ENCODE peak calls at places on chromosomes 12 and 14, in four cellular contexts. G is GM12878, I is K562, E is HepG2. N is an unnamed sample.
A peak's percentile ranks its signal among the peaks of the same experiment; 100 is the strongest.

GRCh38 chr12:50234347-50234746 is 49.0 kb downstream of the LIMA1 start:
- DNase-seq in G (no peak), I (peak; percentile 66), E (no peak), N (no peak)

GRCh38 chr12:4819654-4820053 is 90.1 kb upstream of the KCNA1 start:
- DNase-seq in G (no peak), I (no peak), E (no peak), N (no peak)

GRCh38 chr14:60563113-60563512 is 54.2 kb downstream of the SIX6 start:
- DNase-seq in G (no peak), I (no peak), E (no peak), N (no peak)

GRCh38 chr14:81655423-81656314 is 122.0 kb upstream of the SEL1L start:
- DNase-seq in G (no peak), I (peak; percentile 6), E (peak; percentile 50), N (no peak)

GRCh38 chr14:92615451-92615850 is 101.9 kb downstream of the RIN3 start:
- DNase-seq in G (peak; percentile 66), I (no peak), E (no peak), N (no peak)

GRCh38 chr14:23175823-23176222 is 7.6 kb downstream of the SLC7A8 start:
- DNase-seq in G (no peak), I (no peak), E (no peak), N (no peak)

GRCh38 chr12:127770123-127770522 is 496.8 kb upstream of the TMEM132C start:
- DNase-seq in G (no peak), I (no peak), E (no peak), N (no peak)

GRCh38 chr12:93003540-93004239 is 74.6 kb upstream of the EEA1 start:
- DNase-seq in G (no peak), I (no peak), E (no peak), N (no peak)

GRCh38 chr14:79544671-79545070 is 666.6 kb downstream of the DIO2 start:
- DNase-seq in G (no peak), I (no peak), E (no peak), N (no peak)

GRCh38 chr14:93997082-93997481 is at the start of gene CCDC197:
- DNase-seq in G (no peak), I (no peak), E (no peak), N (no peak)

GRCh38 chr12:45946435-45946834 is 43.9 kb downstream of the SCAF11 start:
- DNase-seq in G (no peak), I (no peak), E (no peak), N (no peak)

GRCh38 chr12:95506707-95507523 is 33.0 kb downstream of the METAP2 start:
- DNase-seq in G (no peak), I (no peak), E (no peak), N (no peak)

GRCh38 chr14:69559581-69560011 is 15.1 kb downstream of the CCDC177 start:
- DNase-seq in G (no peak), I (no peak), E (no peak), N (no peak)

GRCh38 chr12:90028620-90029051 is 320.0 kb upstream of the ATP2B1 start:
- DNase-seq in G (no peak), I (no peak), E (no peak), N (no peak)

GRCh38 chr12:88814789-88815188 is 234.5 kb upstream of the KITLG start:
- DNase-seq in G (no peak), I (no peak), E (no peak), N (no peak)

GRCh38 chr12:69157023-69157655 is 82.2 kb upstream of the CPSF6 start:
- DNase-seq in G (peak; percentile 64), I (peak; percentile 76), E (peak; percentile 63), N (peak; percentile 95)

GRCh38 chr14:81172881-81173280 is 47.9 kb downstream of the GTF2A1 start:
- DNase-seq in G (no peak), I (no peak), E (no peak), N (no peak)

GRCh38 chr12:95173392-95174251 is 43.6 kb downstream of the FGD6 start:
- DNase-seq in G (no peak), I (peak; percentile 75), E (no peak), N (no peak)

GRCh38 chr12:100741084-100741711 is 53.4 kb upstream of the ANO4 start:
- DNase-seq in G (no peak), I (peak; percentile 33), E (peak; percentile 10), N (no peak)

GRCh38 chr14:95269493-95269892 is 50.2 kb downstream of the CLMN start:
- DNase-seq in G (no peak), I (no peak), E (no peak), N (no peak)

GRCh38 chr14:92635031-92635430 is 113.4 kb downstream of the LGMN start:
- DNase-seq in G (no peak), I (no peak), E (no peak), N (no peak)

GRCh38 chr12:5003025-5003666 is 40.5 kb upstream of the KCNA5 start:
- DNase-seq in G (no peak), I (peak; percentile 39), E (peak; percentile 33), N (peak; percentile 84)

GRCh38 chr14:92469515-92469914 is 44.1 kb upstream of the RIN3 start:
- DNase-seq in G (no peak), I (no peak), E (no peak), N (no peak)

GRCh38 chr14:24339284-24340151 is at the start of gene RIPK3:
- DNase-seq in G (peak; percentile 36), I (no peak), E (no peak), N (peak; percentile 68)
- TF ChIP-seq ETV6 in G (no peak), I (no peak), E (no peak), N (no peak)

GRCh38 chr12:9957834-9958233 is 13.4 kb upstream of the CLEC12A start:
- DNase-seq in G (no peak), I (no peak), E (no peak), N (no peak)
- TF ChIP-seq CBFB in G (no peak), I (no peak), E (no peak), N (no peak)

DNA sequence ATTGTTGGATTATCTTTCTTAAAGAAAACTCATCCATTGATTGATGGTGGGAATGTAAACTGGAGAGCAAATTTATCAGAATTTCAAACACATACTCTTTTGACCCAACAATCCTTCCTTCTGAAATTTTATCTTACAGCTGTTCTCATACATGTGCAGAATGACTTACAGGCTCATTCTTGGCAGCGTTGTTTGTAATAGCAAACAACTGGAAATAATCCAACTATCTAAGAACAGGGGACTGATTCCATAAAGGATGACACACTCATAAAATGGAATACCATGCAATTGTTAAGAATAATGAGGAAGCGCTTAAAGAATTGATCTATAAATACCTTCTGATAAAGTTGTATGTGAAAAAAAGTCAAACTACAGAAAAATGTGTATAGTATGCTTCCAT is 24.0 kb downstream of the RHOJ start:
- DNase-seq in G (no peak), I (no peak), E (no peak), N (no peak)
- TF ChIP-seq MAX in G (no peak), I (no peak), E (no peak), N (no peak)

DNA sequence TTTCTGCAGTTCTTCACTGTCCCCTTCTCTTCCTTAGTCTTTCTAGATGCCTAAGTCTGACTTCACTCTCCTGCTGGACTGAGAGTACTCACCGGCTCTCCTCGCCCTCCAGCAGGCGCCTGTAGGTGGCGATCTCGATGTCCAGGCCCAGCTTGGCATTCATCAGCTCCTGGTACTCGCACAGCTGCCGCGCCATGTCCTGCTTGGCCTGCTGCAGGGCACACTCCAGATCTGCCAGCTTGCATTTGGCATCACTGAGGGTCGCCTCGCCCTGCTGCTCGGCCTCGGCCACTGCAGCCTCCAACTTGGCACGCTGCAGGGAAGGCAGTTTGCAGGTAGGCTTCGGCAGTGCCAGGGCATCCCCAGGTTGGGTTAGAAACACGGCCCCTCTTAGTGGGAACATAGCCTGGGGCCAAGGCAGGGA is 5.2 kb downstream of the KRT84 start:
- DNase-seq in G (no peak), I (peak; percentile 18), E (no peak), N (peak; percentile 66)
- TF ChIP-seq ETV6 in G (no peak), I (no peak), E (no peak), N (no peak)

GRCh38 chr12:24172031-24172772 is 222.7 kb upstream of the SOX5 start:
- DNase-seq in G (peak; percentile 71), I (no peak), E (no peak), N (peak; percentile 49)
- TF ChIP-seq CBFB in G (no peak), I (no peak), E (no peak), N (no peak)

GRCh38 chr14:40058916-40059897 is 627.0 kb upstream of the FBXO33 start:
- DNase-seq in G (no peak), I (no peak), E (no peak), N (no peak)
- TF ChIP-seq MAX in G (no peak), I (no peak), E (no peak), N (no peak)

DNA sequence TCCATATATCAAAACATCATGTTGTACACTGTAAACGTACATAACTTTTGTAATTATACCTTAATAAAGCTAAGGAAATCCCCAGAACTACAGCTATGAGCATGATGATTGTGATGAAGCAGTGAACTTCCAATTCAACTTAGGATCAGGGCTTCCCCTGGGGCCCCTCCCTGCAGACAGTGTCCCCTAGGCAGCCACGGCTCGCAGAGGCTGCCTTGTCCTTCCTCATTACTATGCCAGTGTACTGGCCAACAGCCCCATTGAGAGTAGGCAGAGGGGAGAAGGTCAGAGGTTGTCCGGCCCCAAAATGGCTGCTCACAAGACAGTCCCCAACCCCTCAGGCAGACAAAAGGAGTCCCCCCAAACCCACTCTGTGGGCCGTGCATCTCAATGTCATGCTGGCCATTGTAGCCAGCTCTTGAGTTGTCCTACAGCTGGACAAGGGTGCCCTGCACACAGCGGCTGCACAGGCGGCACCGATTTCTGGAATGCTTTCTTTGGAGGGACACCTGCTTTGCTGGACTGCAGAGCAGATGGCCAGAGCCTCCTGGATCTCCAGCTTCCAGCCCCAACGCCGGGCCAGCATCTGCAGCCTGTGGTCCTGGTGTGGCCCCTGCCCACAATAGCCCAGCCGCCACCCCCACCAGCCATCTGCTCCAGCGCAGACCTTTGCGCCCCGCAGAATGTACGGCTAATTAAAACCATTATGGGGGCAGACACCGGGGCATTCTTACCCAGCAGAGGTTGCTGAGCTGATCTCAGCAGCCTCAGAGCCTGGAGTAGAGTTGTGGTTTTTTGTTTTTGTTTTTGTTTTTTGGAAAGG is 46.1 kb downstream of the NIN start:
- DNase-seq in G (no peak), I (no peak), E (no peak), N (no peak)
- TF ChIP-seq ETV6 in G (no peak), I (no peak), E (no peak), N (no peak)

GRCh38 chr12:132610051-132610759 is at the start of gene LRCOL1:
- DNase-seq in G (no peak), I (no peak), E (no peak), N (no peak)
- TF ChIP-seq CBFB in G (no peak), I (no peak), E (no peak), N (no peak)